ENCODE peak calls at places on chromosomes 3 and 15, in six cellular contexts. T is memory B cell; R is GM18507; C is activated T-cell treated with anti-CD3 and anti-CD28 coated beads, Interleukin-2, amount 50 U/mL, for 1 hour; Y is nephron progenitor cell; W is activated CD4-positive, alpha-beta memory T cell treated with anti-CD3 and anti-CD28 coated beads for 36 hours. P is an unnamed sample.

GRCh38 chr3:108489776-108490175 is 20.6 kb downstream of the MYH15 start:
- DNase-seq in T (peak), R (peak), C (no peak), Y (peak), W (peak), P (peak)

GRCh38 chr15:39088186-39088585 is 492.7 kb upstream of the THBS1 start:
- DNase-seq in T (no peak), R (no peak), C (no peak), Y (no peak), W (no peak), P (no peak)

GRCh38 chr3:14876942-14877341 is 58.2 kb downstream of the FGD5 start:
- DNase-seq in T (no peak), R (no peak), C (no peak), Y (no peak), W (no peak), P (no peak)

GRCh38 chr15:98905981-98906711 is 101.4 kb downstream of the PGPEP1L start:
- DNase-seq in T (no peak), R (no peak), C (no peak), Y (no peak), W (no peak), P (no peak)

GRCh38 chr15:71136159-71137137 is 21.2 kb downstream of the THSD4 start:
- DNase-seq in T (no peak), R (no peak), C (no peak), Y (no peak), W (no peak), P (no peak)

GRCh38 chr15:74790080-74790916 is 8.4 kb downstream of the CSK start:
- DNase-seq in T (no peak), R (no peak), C (no peak), Y (no peak), W (peak), P (peak)

GRCh38 chr3:62143843-62144450 is 229.4 kb downstream of the FEZF2 start:
- DNase-seq in T (no peak), R (no peak), C (no peak), Y (no peak), W (no peak), P (no peak)

GRCh38 chr3:95567346-95567745 is 1247.0 kb upstream of the EPHA6 start:
- DNase-seq in T (no peak), R (no peak), C (no peak), Y (no peak), W (no peak), P (no peak)

GRCh38 chr3:17755836-17756235 is 13.4 kb upstream of the TBC1D5 start:
- DNase-seq in T (no peak), R (no peak), C (no peak), Y (no peak), W (no peak), P (no peak)